ENCODE peak calls at places on chromosomes 16 and 17, in six cellular contexts. C is CD8-positive, alpha-beta T cell; X is Peyer's patch; G is A549; L is tibial nerve; J is cardiac muscle cell. U is an unnamed sample.
A peak's percentile ranks its signal among the peaks of the same experiment; 100 is the strongest.

GRCh38 chr16:27317320-27317719 is 3.5 kb downstream of the IL4R start:
- DNase-seq in G (no peak), J (no peak), L (no peak), C (no peak), X (peak; percentile 43), U (no peak)

GRCh38 chr17:73389411-73389810 is 77.6 kb upstream of the CDC42EP4 start:
- DNase-seq in C (no peak), G (no peak), X (no peak), J (no peak), L (no peak), U (no peak)

GRCh38 chr16:66899945-66900688 is 18.6 kb downstream of the CDH16 start:
- DNase-seq in X (peak; percentile 92), J (peak; percentile 89), C (no peak), G (peak; percentile 59), L (peak; percentile 65), U (peak; percentile 83)

GRCh38 chr17:55601874-55602364 is 90.7 kb upstream of the SMIM36 start:
- DNase-seq in L (no peak), X (no peak), C (no peak), G (peak; percentile 60), J (peak; percentile 23), U (no peak)

GRCh38 chr17:63356275-63356905 is 89.7 kb downstream of the CYB561 start:
- DNase-seq in G (no peak), J (no peak), L (no peak), C (no peak), X (peak; percentile 48), U (no peak)

GRCh38 chr17:77425791-77426641 is 285.2 kb downstream of the SEC14L1 start:
- DNase-seq in G (peak; percentile 92), X (peak; percentile 80), C (no peak), J (no peak), L (peak; percentile 71), U (no peak)

GRCh38 chr16:10252155-10252554 is 69.9 kb upstream of the GRIN2A start:
- DNase-seq in X (no peak), L (no peak), G (no peak), C (no peak), J (no peak), U (no peak)

GRCh38 chr16:84689126-84689525 is 10.7 kb upstream of the USP10 start:
- DNase-seq in L (no peak), C (no peak), J (no peak), X (no peak), G (no peak), U (no peak)

GRCh38 chr16:19223235-19223847 is 55.3 kb downstream of the SYT17 start:
- DNase-seq in X (peak; percentile 88), G (peak; percentile 46), C (no peak), J (peak; percentile 14), L (peak; percentile 17), U (no peak)

GRCh38 chr17:31156326-31156725 is 61.5 kb downstream of the NF1 start:
- DNase-seq in G (no peak), X (no peak), J (no peak), L (no peak), C (no peak), U (no peak)

GRCh38 chr17:42584880-42585279 is 7.4 kb upstream of the PSMC3IP start:
- DNase-seq in L (no peak), J (no peak), G (no peak), C (no peak), X (peak; percentile 23), U (no peak)

GRCh38 chr16:4529085-4530060 is 9.2 kb downstream of the CDIP1 start:
- DNase-seq in C (no peak), G (no peak), J (peak; percentile 54), L (no peak), X (no peak), U (no peak)

GRCh38 chr16:6682142-6682811 is 650.4 kb upstream of the RBFOX1 start:
- DNase-seq in L (no peak), X (peak; percentile 47), J (peak; percentile 74), G (peak; percentile 14), C (no peak), U (peak; percentile 13)

GRCh38 chr17:66451188-66452149 is 149.1 kb downstream of the PRKCA start:
- DNase-seq in L (no peak), X (peak; percentile 52), G (peak; percentile 62), C (no peak), J (peak; percentile 34), U (no peak)

GRCh38 chr17:289409-289808 is 63.2 kb downstream of the RPH3AL start:
- DNase-seq in L (peak; percentile 4), C (no peak), X (peak; percentile 19), J (no peak), G (no peak), U (no peak)

GRCh38 chr16:84839054-84839453 is 19.3 kb downstream of the CRISPLD2 start:
- DNase-seq in L (no peak), J (no peak), C (no peak), X (no peak), G (no peak), U (no peak)

GRCh38 chr16:67349172-67349571 is 22.6 kb downstream of the LRRC36 start:
- DNase-seq in J (no peak), C (no peak), X (no peak), G (peak; percentile 41), L (no peak), U (no peak)

GRCh38 chr17:27226611-27227234 is 67.2 kb upstream of the WSB1 start:
- DNase-seq in G (peak; percentile 73), L (no peak), J (no peak), C (no peak), X (peak; percentile 74), U (no peak)

GRCh38 chr17:46194393-46195216 is 1.4 kb upstream of the KANSL1 start:
- DNase-seq in G (peak; percentile 60), J (peak; percentile 62), X (no peak), C (peak; percentile 33), L (no peak), U (no peak)

GRCh38 chr16:61007694-61008093 is 1028.5 kb downstream of the CDH8 start:
- DNase-seq in L (no peak), G (peak; percentile 5), X (no peak), J (no peak), C (no peak), U (no peak)

GRCh38 chr16:77858060-77858459 is 69.7 kb downstream of the VAT1L start:
- DNase-seq in C (no peak), G (no peak), L (no peak), J (no peak), X (no peak), U (no peak)

GRCh38 chr17:78781339-78782304 is at the start of gene CYTH1:
- DNase-seq in G (peak; percentile 41), L (no peak), C (no peak), J (peak; percentile 60), X (peak; percentile 77), U (no peak)

GRCh38 chr17:41937970-41938851 is 7.8 kb downstream of the ODAD4 start:
- DNase-seq in L (no peak), J (no peak), G (no peak), X (no peak), C (no peak), U (peak; percentile 59)

GRCh38 chr17:841313-841712 is 59.2 kb downstream of the MRM3 start:
- DNase-seq in L (no peak), J (no peak), C (no peak), X (no peak), G (no peak), U (no peak)

GRCh38 chr17:48610282-48611211 is at the start of gene HOXB7:
- DNase-seq in L (peak; percentile 47), X (peak; percentile 91), G (peak; percentile 75), C (peak; percentile 57), J (peak; percentile 45), U (peak; percentile 57)

GRCh38 chr17:12592941-12593340 is 72.7 kb upstream of the MYOCD start:
- DNase-seq in J (no peak), X (no peak), G (no peak), C (no peak), L (no peak), U (no peak)

GRCh38 chr17:38603786-38604478 is 1.8 kb downstream of the SRCIN1 start:
- DNase-seq in X (no peak), G (no peak), J (no peak), L (no peak), C (no peak), U (no peak)
- H3K4me1 ChIP-seq in X (peaks cover 11% of the 10 kb centered on the region), G (peaks cover 25% of the 10 kb centered on the region), J (peaks cover 17% of the 10 kb centered on the region), L (peaks cover 9% of the 10 kb centered on the region), C (peaks cover 20% of the 10 kb centered on the region), U (peaks cover 24% of the 10 kb centered on the region)

GRCh38 chr16:30096105-30096861 is at the start of gene YPEL3:
- DNase-seq in J (peak; percentile 91), L (peak; percentile 89), G (peak; percentile 83), C (peak; percentile 84), X (peak; percentile 97), U (peak; percentile 92)
- H3K4me3 ChIP-seq in J (peak within 1 kb of the TSS; percentile 37), L (peak within 1 kb of the TSS; percentile 93), G (peak within 1 kb of the TSS; percentile 65), C (peak within 1 kb of the TSS; percentile 95), X (peak within 1 kb of the TSS; percentile 87), U (peak within 1 kb of the TSS; percentile 79)

GRCh38 chr17:33287096-33287495 is 6.0 kb downstream of the ASIC2 start:
- DNase-seq in X (no peak), L (no peak), C (no peak), J (no peak), G (no peak), U (no peak)
- H3K4me1 ChIP-seq in X (no peaks in the 10 kb centered on the region), L (no peaks in the 10 kb centered on the region), C (no peaks in the 10 kb centered on the region), J (no peaks in the 10 kb centered on the region), G (peaks cover 30% of the 10 kb centered on the region), U (peaks cover 5% of the 10 kb centered on the region)

DNA sequence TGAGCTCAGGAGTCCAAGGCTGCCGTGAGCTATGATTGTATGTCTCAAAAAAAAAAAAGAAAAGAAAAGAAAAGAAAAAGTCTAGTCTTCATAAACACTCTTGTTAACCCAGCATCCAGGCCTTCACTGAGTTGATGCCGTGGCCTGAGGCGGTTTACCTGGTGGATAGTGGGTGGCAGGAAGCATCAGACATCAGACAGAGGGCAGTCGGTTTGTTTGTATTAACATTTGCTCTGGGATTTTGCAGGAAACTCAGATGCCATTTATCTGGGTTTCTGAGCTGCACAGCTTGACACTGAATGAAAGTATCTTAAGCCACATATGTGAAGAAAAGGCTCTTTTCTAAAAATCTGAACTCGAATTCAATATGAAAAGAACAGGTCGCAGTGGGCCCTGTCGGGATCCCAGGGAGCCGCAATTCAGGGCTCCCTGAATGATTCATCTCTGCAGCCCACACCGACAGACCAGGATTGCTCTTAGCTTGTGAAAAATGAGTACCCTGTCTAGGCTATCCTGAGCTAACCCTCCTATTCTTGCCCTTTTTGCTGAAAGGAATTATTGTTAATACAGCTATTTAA is 1.1 kb upstream of the DBNDD1 start:
- DNase-seq in G (no peak), J (no peak), C (no peak), L (no peak), X (no peak), U (no peak)
- H3K4me3 ChIP-seq in G (peak overlapping the region; percentile 76), J (no peak overlapping the region), C (no peak overlapping the region), L (peak overlapping the region; percentile 68), X (peak overlapping the region; percentile 92), U (no peak overlapping the region)

DNA sequence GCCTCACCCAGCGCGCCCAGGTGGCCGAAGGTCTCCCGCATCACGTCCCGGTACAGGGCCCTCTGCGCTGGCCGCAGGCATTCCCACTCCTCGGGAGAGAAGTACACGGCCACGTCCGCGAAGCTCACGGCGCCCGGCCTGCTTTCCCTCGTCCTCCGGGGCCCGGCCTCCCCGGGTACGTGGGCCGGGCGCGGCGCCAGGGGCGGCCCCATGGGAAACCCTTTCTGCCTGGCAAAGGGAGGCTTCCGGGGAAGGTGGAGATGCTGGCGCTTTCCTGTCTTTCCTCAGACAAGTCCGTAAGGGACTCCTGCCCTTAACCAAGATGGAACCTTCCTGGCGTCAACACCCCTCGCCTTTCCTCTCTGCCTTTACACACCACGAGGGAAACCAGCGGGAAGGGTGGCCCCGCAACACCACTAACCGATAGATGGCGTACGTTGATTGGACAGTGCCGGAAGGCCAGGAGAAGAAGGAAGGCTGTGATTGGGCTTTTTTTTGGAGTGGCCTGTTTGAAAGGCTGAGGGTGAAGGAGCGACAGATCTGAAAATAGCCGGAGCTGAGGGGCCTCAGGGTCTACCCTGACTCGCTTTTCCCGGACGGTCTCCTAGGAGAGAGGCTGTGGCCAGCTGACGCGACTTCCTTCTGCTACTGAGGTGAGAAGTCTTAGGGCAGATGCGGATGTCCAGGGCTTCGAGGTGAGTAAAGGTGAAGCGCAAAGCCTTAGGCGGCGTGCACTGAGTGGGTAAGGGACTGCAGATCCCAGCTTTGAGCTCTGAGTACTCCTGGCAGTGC is at the start of gene ZNF785:
- DNase-seq in L (peak; percentile 94), G (peak; percentile 38), X (peak; percentile 98), J (peak; percentile 98), C (peak; percentile 81), U (peak; percentile 91)
- H3K4me1 ChIP-seq in L (peaks cover 13% of the 10 kb centered on the region), G (no peaks in the 10 kb centered on the region), X (peaks cover 3% of the 10 kb centered on the region), J (no peaks in the 10 kb centered on the region), C (peaks cover 12% of the 10 kb centered on the region), U (peaks cover 13% of the 10 kb centered on the region)